ENCODE peak calls at places on chromosomes 11 and 22, in seven cellular contexts. J is stimulated activated CD4-positive, alpha-beta T cell treated with anti-CD3 and anti-CD28 coated beads, Interleukin-4, amount 100 ng/mL, for 48 hours; U is skeletal muscle cell; X is transverse colon; F is CD8-positive, alpha-beta memory T cell; B is T-helper 2 cell; Y is fibroblast of pulmonary artery. H is an unnamed sample.

GRCh38 chr11:125075900-125076317 is 12.8 kb downstream of the SLC37A2 start:
- DNase-seq in J (no peak), Y (peak), F (no peak), U (no peak), X (no peak), B (no peak), H (no peak)

GRCh38 chr22:23107487-23108323 is 34.1 kb downstream of the RSPH14 start:
- DNase-seq in X (peak), J (no peak), F (no peak), U (no peak), Y (no peak), B (no peak), H (no peak)

GRCh38 chr11:14643697-14644395 is at the start of gene PDE3B:
- DNase-seq in Y (peak), B (peak), F (peak), U (no peak), X (peak), J (peak), H (peak)

GRCh38 chr11:67492801-67493547 is 10.1 kb downstream of the AIP start:
- DNase-seq in J (no peak), X (no peak), U (no peak), Y (no peak), F (no peak), B (no peak), H (no peak)

GRCh38 chr22:27682438-27682837 is 119.1 kb downstream of the MN1 start:
- DNase-seq in F (no peak), B (no peak), U (no peak), X (no peak), Y (no peak), J (no peak), H (no peak)

GRCh38 chr22:50609599-50609998 is 9.0 kb downstream of the MAPK8IP2 start:
- DNase-seq in B (no peak), U (no peak), F (no peak), X (no peak), J (no peak), Y (no peak), H (no peak)

GRCh38 chr11:35483131-35483800 is 42.1 kb downstream of the PAMR1 start:
- DNase-seq in X (no peak), B (no peak), F (no peak), Y (no peak), J (no peak), U (no peak), H (no peak)

GRCh38 chr11:3824714-3825472 is 15.9 kb downstream of the RHOG start:
- DNase-seq in B (peak), F (peak), X (peak), Y (peak), J (peak), U (no peak), H (peak)

GRCh38 chr11:123437236-123437979 is 7.3 kb downstream of the GRAMD1B start:
- DNase-seq in U (no peak), X (no peak), Y (no peak), F (no peak), B (no peak), J (no peak), H (no peak)

GRCh38 chr11:30377347-30377746 is 54.4 kb downstream of the ARL14EP start:
- DNase-seq in B (no peak), J (no peak), F (no peak), X (no peak), U (no peak), Y (no peak), H (no peak)

GRCh38 chr11:32809313-32809712 is 14.9 kb upstream of the CCDC73 start:
- DNase-seq in J (peak), Y (peak), U (peak), X (peak), F (no peak), B (peak), H (peak)

GRCh38 chr22:49188591-49188990 is 639.1 kb downstream of the BRD1 start:
- DNase-seq in U (no peak), J (no peak), B (no peak), Y (no peak), X (no peak), F (no peak), H (no peak)

GRCh38 chr11:124946735-124947141 is 7.3 kb upstream of the CCDC15 start:
- DNase-seq in F (no peak), J (no peak), Y (peak), U (no peak), B (no peak), X (no peak), H (no peak)

GRCh38 chr22:46171940-46172339 is 21.6 kb downstream of the PPARA start:
- DNase-seq in F (no peak), B (no peak), Y (peak), U (no peak), J (no peak), X (peak), H (no peak)

GRCh38 chr11:3150726-3151125 is 14.4 kb downstream of the OSBPL5 start:
- DNase-seq in X (no peak), J (no peak), U (no peak), B (no peak), F (no peak), Y (no peak), H (no peak)

GRCh38 chr11:18390088-18390487 is 4.3 kb upstream of the LDHA start:
- DNase-seq in U (no peak), J (no peak), X (no peak), F (no peak), B (no peak), Y (no peak), H (no peak)

GRCh38 chr22:22882033-22882717 is 5.4 kb upstream of the IGLL5 start:
- DNase-seq in X (peak), B (no peak), F (no peak), Y (no peak), J (no peak), U (no peak), H (no peak)

H was measured in NK-92 treated with Interleukin-12 subunit alpha and Interleukin-12 subunit beta, amount 100 ng/mL, for 24 hours.